ENCODE peak calls at places on chromosomes 4 and X, in ten cellular contexts. One of them, this sample, is unnamed.

GRCh38 chrX:136067946-136068345 is 79.4 kb upstream of the FHL1 start:
- DNase-seq in activated CD4-positive, alpha-beta T cell treated with anti-CD3 and anti-CD28 coated beads, Interleukin-2, amount 10 ng/mL, durations not matched to agents 7 days and 5 days: no peak
- DNase-seq in stimulated activated CD8-positive, alpha-beta memory T cell treated with anti-CD3 and anti-CD28 coated beads, Interleukin-15, amount 100 ng/mL, for 1 hour: no peak
- DNase-seq in fibroblast of mammary gland: no peak
- DNase-seq in stimulated activated effector memory CD8-positive, alpha-beta T cell treated with anti-CD3 and anti-CD28 coated beads, Interleukin-12 subunit alpha, Interleukin-12 subunit beta, amount 100 ng/mL, for 72 hours: no peak
- DNase-seq in DMS153: no peak
- DNase-seq in heart left ventricle: no peak
- DNase-seq in tibial nerve: no peak
- DNase-seq in posterior vena cava: no peak
- DNase-seq in A549: no peak
- DNase-seq in this sample: no peak

GRCh38 chrX:46279214-46279924 is 265.9 kb downstream of the ZNF674 start:
- DNase-seq in activated CD4-positive, alpha-beta T cell treated with anti-CD3 and anti-CD28 coated beads, Interleukin-2, amount 10 ng/mL, durations not matched to agents 7 days and 5 days: no peak
- DNase-seq in stimulated activated CD8-positive, alpha-beta memory T cell treated with anti-CD3 and anti-CD28 coated beads, Interleukin-15, amount 100 ng/mL, for 1 hour: no peak
- DNase-seq in fibroblast of mammary gland: peak
- DNase-seq in stimulated activated effector memory CD8-positive, alpha-beta T cell treated with anti-CD3 and anti-CD28 coated beads, Interleukin-12 subunit alpha, Interleukin-12 subunit beta, amount 100 ng/mL, for 72 hours: no peak
- DNase-seq in DMS153: no peak
- DNase-seq in heart left ventricle: no peak
- DNase-seq in tibial nerve: no peak
- DNase-seq in posterior vena cava: no peak
- DNase-seq in A549: no peak
- DNase-seq in this sample: no peak

GRCh38 chr4:7186081-7186480 is 6.3 kb upstream of the SORCS2 start:
- DNase-seq in activated CD4-positive, alpha-beta T cell treated with anti-CD3 and anti-CD28 coated beads, Interleukin-2, amount 10 ng/mL, durations not matched to agents 7 days and 5 days: no peak
- DNase-seq in stimulated activated CD8-positive, alpha-beta memory T cell treated with anti-CD3 and anti-CD28 coated beads, Interleukin-15, amount 100 ng/mL, for 1 hour: no peak
- DNase-seq in fibroblast of mammary gland: no peak
- DNase-seq in stimulated activated effector memory CD8-positive, alpha-beta T cell treated with anti-CD3 and anti-CD28 coated beads, Interleukin-12 subunit alpha, Interleukin-12 subunit beta, amount 100 ng/mL, for 72 hours: no peak
- DNase-seq in DMS153: no peak
- DNase-seq in heart left ventricle: no peak
- DNase-seq in tibial nerve: no peak
- DNase-seq in posterior vena cava: peak
- DNase-seq in A549: peak
- DNase-seq in this sample: no peak

GRCh38 chr4:165464813-165465381 is 86.1 kb downstream of the CPE start:
- DNase-seq in activated CD4-positive, alpha-beta T cell treated with anti-CD3 and anti-CD28 coated beads, Interleukin-2, amount 10 ng/mL, durations not matched to agents 7 days and 5 days: peak
- DNase-seq in stimulated activated CD8-positive, alpha-beta memory T cell treated with anti-CD3 and anti-CD28 coated beads, Interleukin-15, amount 100 ng/mL, for 1 hour: no peak
- DNase-seq in fibroblast of mammary gland: peak
- DNase-seq in stimulated activated effector memory CD8-positive, alpha-beta T cell treated with anti-CD3 and anti-CD28 coated beads, Interleukin-12 subunit alpha, Interleukin-12 subunit beta, amount 100 ng/mL, for 72 hours: no peak
- DNase-seq in DMS153: peak
- DNase-seq in heart left ventricle: no peak
- DNase-seq in tibial nerve: no peak
- DNase-seq in posterior vena cava: no peak
- DNase-seq in A549: peak
- DNase-seq in this sample: peak

GRCh38 chr4:168183717-168184571 is 91.6 kb downstream of the ANXA10 start:
- DNase-seq in activated CD4-positive, alpha-beta T cell treated with anti-CD3 and anti-CD28 coated beads, Interleukin-2, amount 10 ng/mL, durations not matched to agents 7 days and 5 days: no peak
- DNase-seq in stimulated activated CD8-positive, alpha-beta memory T cell treated with anti-CD3 and anti-CD28 coated beads, Interleukin-15, amount 100 ng/mL, for 1 hour: no peak
- DNase-seq in fibroblast of mammary gland: peak
- DNase-seq in stimulated activated effector memory CD8-positive, alpha-beta T cell treated with anti-CD3 and anti-CD28 coated beads, Interleukin-12 subunit alpha, Interleukin-12 subunit beta, amount 100 ng/mL, for 72 hours: no peak
- DNase-seq in DMS153: no peak
- DNase-seq in heart left ventricle: no peak
- DNase-seq in tibial nerve: no peak
- DNase-seq in posterior vena cava: no peak
- DNase-seq in A549: peak
- DNase-seq in this sample: peak

GRCh38 chrX:116961872-116962582 is 499.3 kb upstream of the CT83 start:
- DNase-seq in activated CD4-positive, alpha-beta T cell treated with anti-CD3 and anti-CD28 coated beads, Interleukin-2, amount 10 ng/mL, durations not matched to agents 7 days and 5 days: no peak
- DNase-seq in stimulated activated CD8-positive, alpha-beta memory T cell treated with anti-CD3 and anti-CD28 coated beads, Interleukin-15, amount 100 ng/mL, for 1 hour: no peak
- DNase-seq in fibroblast of mammary gland: peak
- DNase-seq in stimulated activated effector memory CD8-positive, alpha-beta T cell treated with anti-CD3 and anti-CD28 coated beads, Interleukin-12 subunit alpha, Interleukin-12 subunit beta, amount 100 ng/mL, for 72 hours: no peak
- DNase-seq in DMS153: no peak
- DNase-seq in heart left ventricle: no peak
- DNase-seq in tibial nerve: no peak
- DNase-seq in posterior vena cava: no peak
- DNase-seq in A549: no peak
- DNase-seq in this sample: peak

GRCh38 chr4:11585506-11585905 is 156.8 kb upstream of the HS3ST1 start:
- DNase-seq in activated CD4-positive, alpha-beta T cell treated with anti-CD3 and anti-CD28 coated beads, Interleukin-2, amount 10 ng/mL, durations not matched to agents 7 days and 5 days: no peak
- DNase-seq in stimulated activated CD8-positive, alpha-beta memory T cell treated with anti-CD3 and anti-CD28 coated beads, Interleukin-15, amount 100 ng/mL, for 1 hour: no peak
- DNase-seq in fibroblast of mammary gland: peak
- DNase-seq in stimulated activated effector memory CD8-positive, alpha-beta T cell treated with anti-CD3 and anti-CD28 coated beads, Interleukin-12 subunit alpha, Interleukin-12 subunit beta, amount 100 ng/mL, for 72 hours: no peak
- DNase-seq in DMS153: peak
- DNase-seq in heart left ventricle: no peak
- DNase-seq in tibial nerve: peak
- DNase-seq in posterior vena cava: no peak
- DNase-seq in A549: peak
- DNase-seq in this sample: peak

GRCh38 chr4:156169861-156170260 is 216.2 kb upstream of the CTSO start:
- DNase-seq in activated CD4-positive, alpha-beta T cell treated with anti-CD3 and anti-CD28 coated beads, Interleukin-2, amount 10 ng/mL, durations not matched to agents 7 days and 5 days: no peak
- DNase-seq in stimulated activated CD8-positive, alpha-beta memory T cell treated with anti-CD3 and anti-CD28 coated beads, Interleukin-15, amount 100 ng/mL, for 1 hour: no peak
- DNase-seq in fibroblast of mammary gland: no peak
- DNase-seq in stimulated activated effector memory CD8-positive, alpha-beta T cell treated with anti-CD3 and anti-CD28 coated beads, Interleukin-12 subunit alpha, Interleukin-12 subunit beta, amount 100 ng/mL, for 72 hours: no peak
- DNase-seq in DMS153: no peak
- DNase-seq in heart left ventricle: no peak
- DNase-seq in tibial nerve: no peak
- DNase-seq in posterior vena cava: no peak
- DNase-seq in A549: no peak
- DNase-seq in this sample: peak

GRCh38 chr4:72706633-72707032 is 137.6 kb upstream of the ADAMTS3 start:
- DNase-seq in activated CD4-positive, alpha-beta T cell treated with anti-CD3 and anti-CD28 coated beads, Interleukin-2, amount 10 ng/mL, durations not matched to agents 7 days and 5 days: no peak
- DNase-seq in stimulated activated CD8-positive, alpha-beta memory T cell treated with anti-CD3 and anti-CD28 coated beads, Interleukin-15, amount 100 ng/mL, for 1 hour: no peak
- DNase-seq in fibroblast of mammary gland: no peak
- DNase-seq in stimulated activated effector memory CD8-positive, alpha-beta T cell treated with anti-CD3 and anti-CD28 coated beads, Interleukin-12 subunit alpha, Interleukin-12 subunit beta, amount 100 ng/mL, for 72 hours: no peak
- DNase-seq in DMS153: no peak
- DNase-seq in heart left ventricle: no peak
- DNase-seq in tibial nerve: no peak
- DNase-seq in posterior vena cava: no peak
- DNase-seq in A549: no peak
- DNase-seq in this sample: no peak

GRCh38 chrX:42247241-42247640 is 323.9 kb upstream of the CASK start:
- DNase-seq in activated CD4-positive, alpha-beta T cell treated with anti-CD3 and anti-CD28 coated beads, Interleukin-2, amount 10 ng/mL, durations not matched to agents 7 days and 5 days: no peak
- DNase-seq in stimulated activated CD8-positive, alpha-beta memory T cell treated with anti-CD3 and anti-CD28 coated beads, Interleukin-15, amount 100 ng/mL, for 1 hour: no peak
- DNase-seq in fibroblast of mammary gland: no peak
- DNase-seq in stimulated activated effector memory CD8-positive, alpha-beta T cell treated with anti-CD3 and anti-CD28 coated beads, Interleukin-12 subunit alpha, Interleukin-12 subunit beta, amount 100 ng/mL, for 72 hours: no peak
- DNase-seq in DMS153: no peak
- DNase-seq in heart left ventricle: no peak
- DNase-seq in tibial nerve: no peak
- DNase-seq in posterior vena cava: no peak
- DNase-seq in A549: no peak
- DNase-seq in this sample: no peak

GRCh38 chrX:51316271-51316670 is 16.4 kb upstream of the NUDT10 start:
- DNase-seq in activated CD4-positive, alpha-beta T cell treated with anti-CD3 and anti-CD28 coated beads, Interleukin-2, amount 10 ng/mL, durations not matched to agents 7 days and 5 days: no peak
- DNase-seq in stimulated activated CD8-positive, alpha-beta memory T cell treated with anti-CD3 and anti-CD28 coated beads, Interleukin-15, amount 100 ng/mL, for 1 hour: no peak
- DNase-seq in fibroblast of mammary gland: no peak
- DNase-seq in stimulated activated effector memory CD8-positive, alpha-beta T cell treated with anti-CD3 and anti-CD28 coated beads, Interleukin-12 subunit alpha, Interleukin-12 subunit beta, amount 100 ng/mL, for 72 hours: no peak
- DNase-seq in DMS153: no peak
- DNase-seq in heart left ventricle: no peak
- DNase-seq in tibial nerve: no peak
- DNase-seq in posterior vena cava: no peak
- DNase-seq in A549: no peak
- DNase-seq in this sample: no peak

GRCh38 chr4:174935607-174936006 is 17.4 kb downstream of the ADAM29 start:
- DNase-seq in activated CD4-positive, alpha-beta T cell treated with anti-CD3 and anti-CD28 coated beads, Interleukin-2, amount 10 ng/mL, durations not matched to agents 7 days and 5 days: no peak
- DNase-seq in stimulated activated CD8-positive, alpha-beta memory T cell treated with anti-CD3 and anti-CD28 coated beads, Interleukin-15, amount 100 ng/mL, for 1 hour: no peak
- DNase-seq in fibroblast of mammary gland: no peak
- DNase-seq in stimulated activated effector memory CD8-positive, alpha-beta T cell treated with anti-CD3 and anti-CD28 coated beads, Interleukin-12 subunit alpha, Interleukin-12 subunit beta, amount 100 ng/mL, for 72 hours: no peak
- DNase-seq in DMS153: no peak
- DNase-seq in heart left ventricle: no peak
- DNase-seq in tibial nerve: no peak
- DNase-seq in posterior vena cava: no peak
- DNase-seq in A549: no peak
- DNase-seq in this sample: no peak

GRCh38 chr4:1826531-1827350 is 29.2 kb downstream of the LETM1 start:
- DNase-seq in activated CD4-positive, alpha-beta T cell treated with anti-CD3 and anti-CD28 coated beads, Interleukin-2, amount 10 ng/mL, durations not matched to agents 7 days and 5 days: no peak
- DNase-seq in stimulated activated CD8-positive, alpha-beta memory T cell treated with anti-CD3 and anti-CD28 coated beads, Interleukin-15, amount 100 ng/mL, for 1 hour: no peak
- DNase-seq in fibroblast of mammary gland: no peak
- DNase-seq in stimulated activated effector memory CD8-positive, alpha-beta T cell treated with anti-CD3 and anti-CD28 coated beads, Interleukin-12 subunit alpha, Interleukin-12 subunit beta, amount 100 ng/mL, for 72 hours: no peak
- DNase-seq in DMS153: no peak
- DNase-seq in heart left ventricle: peak
- DNase-seq in tibial nerve: no peak
- DNase-seq in posterior vena cava: peak
- DNase-seq in A549: no peak
- DNase-seq in this sample: no peak

GRCh38 chrX:19660604-19661003 is 145.3 kb upstream of the MAP3K15 start:
- DNase-seq in activated CD4-positive, alpha-beta T cell treated with anti-CD3 and anti-CD28 coated beads, Interleukin-2, amount 10 ng/mL, durations not matched to agents 7 days and 5 days: no peak
- DNase-seq in stimulated activated CD8-positive, alpha-beta memory T cell treated with anti-CD3 and anti-CD28 coated beads, Interleukin-15, amount 100 ng/mL, for 1 hour: no peak
- DNase-seq in fibroblast of mammary gland: peak
- DNase-seq in stimulated activated effector memory CD8-positive, alpha-beta T cell treated with anti-CD3 and anti-CD28 coated beads, Interleukin-12 subunit alpha, Interleukin-12 subunit beta, amount 100 ng/mL, for 72 hours: no peak
- DNase-seq in DMS153: no peak
- DNase-seq in heart left ventricle: no peak
- DNase-seq in tibial nerve: no peak
- DNase-seq in posterior vena cava: no peak
- DNase-seq in A549: no peak
- DNase-seq in this sample: no peak

GRCh38 chr4:10158355-10158942 is 41.9 kb upstream of the WDR1 start:
- DNase-seq in activated CD4-positive, alpha-beta T cell treated with anti-CD3 and anti-CD28 coated beads, Interleukin-2, amount 10 ng/mL, durations not matched to agents 7 days and 5 days: no peak
- DNase-seq in stimulated activated CD8-positive, alpha-beta memory T cell treated with anti-CD3 and anti-CD28 coated beads, Interleukin-15, amount 100 ng/mL, for 1 hour: no peak
- DNase-seq in fibroblast of mammary gland: no peak
- DNase-seq in stimulated activated effector memory CD8-positive, alpha-beta T cell treated with anti-CD3 and anti-CD28 coated beads, Interleukin-12 subunit alpha, Interleukin-12 subunit beta, amount 100 ng/mL, for 72 hours: no peak
- DNase-seq in DMS153: no peak
- DNase-seq in heart left ventricle: no peak
- DNase-seq in tibial nerve: no peak
- DNase-seq in posterior vena cava: no peak
- DNase-seq in A549: no peak
- DNase-seq in this sample: no peak

GRCh38 chr4:89957527-89957926 is 62.9 kb downstream of the MMRN1 start:
- DNase-seq in activated CD4-positive, alpha-beta T cell treated with anti-CD3 and anti-CD28 coated beads, Interleukin-2, amount 10 ng/mL, durations not matched to agents 7 days and 5 days: no peak
- DNase-seq in stimulated activated CD8-positive, alpha-beta memory T cell treated with anti-CD3 and anti-CD28 coated beads, Interleukin-15, amount 100 ng/mL, for 1 hour: no peak
- DNase-seq in fibroblast of mammary gland: no peak
- DNase-seq in stimulated activated effector memory CD8-positive, alpha-beta T cell treated with anti-CD3 and anti-CD28 coated beads, Interleukin-12 subunit alpha, Interleukin-12 subunit beta, amount 100 ng/mL, for 72 hours: no peak
- DNase-seq in DMS153: no peak
- DNase-seq in heart left ventricle: no peak
- DNase-seq in tibial nerve: no peak
- DNase-seq in posterior vena cava: no peak
- DNase-seq in A549: no peak
- DNase-seq in this sample: no peak

GRCh38 chr4:137659431-137659830 is 127.1 kb upstream of the PCDH18 start:
- DNase-seq in activated CD4-positive, alpha-beta T cell treated with anti-CD3 and anti-CD28 coated beads, Interleukin-2, amount 10 ng/mL, durations not matched to agents 7 days and 5 days: no peak
- DNase-seq in stimulated activated CD8-positive, alpha-beta memory T cell treated with anti-CD3 and anti-CD28 coated beads, Interleukin-15, amount 100 ng/mL, for 1 hour: no peak
- DNase-seq in fibroblast of mammary gland: peak
- DNase-seq in stimulated activated effector memory CD8-positive, alpha-beta T cell treated with anti-CD3 and anti-CD28 coated beads, Interleukin-12 subunit alpha, Interleukin-12 subunit beta, amount 100 ng/mL, for 72 hours: no peak
- DNase-seq in DMS153: no peak
- DNase-seq in heart left ventricle: no peak
- DNase-seq in tibial nerve: no peak
- DNase-seq in posterior vena cava: no peak
- DNase-seq in A549: no peak
- DNase-seq in this sample: no peak

GRCh38 chrX:70454441-70455365 is 10.1 kb downstream of the DLG3 start:
- DNase-seq in activated CD4-positive, alpha-beta T cell treated with anti-CD3 and anti-CD28 coated beads, Interleukin-2, amount 10 ng/mL, durations not matched to agents 7 days and 5 days: peak
- DNase-seq in stimulated activated CD8-positive, alpha-beta memory T cell treated with anti-CD3 and anti-CD28 coated beads, Interleukin-15, amount 100 ng/mL, for 1 hour: peak
- DNase-seq in fibroblast of mammary gland: peak
- DNase-seq in stimulated activated effector memory CD8-positive, alpha-beta T cell treated with anti-CD3 and anti-CD28 coated beads, Interleukin-12 subunit alpha, Interleukin-12 subunit beta, amount 100 ng/mL, for 72 hours: peak
- DNase-seq in DMS153: peak
- DNase-seq in heart left ventricle: peak
- DNase-seq in tibial nerve: peak
- DNase-seq in posterior vena cava: no peak
- DNase-seq in A549: peak
- DNase-seq in this sample: peak

GRCh38 chrX:109902665-109903064 is 100.2 kb upstream of the TMEM164 start:
- DNase-seq in activated CD4-positive, alpha-beta T cell treated with anti-CD3 and anti-CD28 coated beads, Interleukin-2, amount 10 ng/mL, durations not matched to agents 7 days and 5 days: no peak
- DNase-seq in stimulated activated CD8-positive, alpha-beta memory T cell treated with anti-CD3 and anti-CD28 coated beads, Interleukin-15, amount 100 ng/mL, for 1 hour: no peak
- DNase-seq in fibroblast of mammary gland: peak
- DNase-seq in stimulated activated effector memory CD8-positive, alpha-beta T cell treated with anti-CD3 and anti-CD28 coated beads, Interleukin-12 subunit alpha, Interleukin-12 subunit beta, amount 100 ng/mL, for 72 hours: no peak
- DNase-seq in DMS153: no peak
- DNase-seq in heart left ventricle: no peak
- DNase-seq in tibial nerve: no peak
- DNase-seq in posterior vena cava: no peak
- DNase-seq in A549: peak
- DNase-seq in this sample: no peak

GRCh38 chrX:103687696-103688191 is 1.2 kb upstream of the MORF4L2 start:
- DNase-seq in activated CD4-positive, alpha-beta T cell treated with anti-CD3 and anti-CD28 coated beads, Interleukin-2, amount 10 ng/mL, durations not matched to agents 7 days and 5 days: peak
- DNase-seq in stimulated activated CD8-positive, alpha-beta memory T cell treated with anti-CD3 and anti-CD28 coated beads, Interleukin-15, amount 100 ng/mL, for 1 hour: peak
- DNase-seq in fibroblast of mammary gland: peak
- DNase-seq in stimulated activated effector memory CD8-positive, alpha-beta T cell treated with anti-CD3 and anti-CD28 coated beads, Interleukin-12 subunit alpha, Interleukin-12 subunit beta, amount 100 ng/mL, for 72 hours: peak
- DNase-seq in DMS153: peak
- DNase-seq in heart left ventricle: peak
- DNase-seq in tibial nerve: peak
- DNase-seq in posterior vena cava: peak
- DNase-seq in A549: peak
- DNase-seq in this sample: peak

GRCh38 chrX:15500497-15500966 is at the start of gene BMX:
- DNase-seq in activated CD4-positive, alpha-beta T cell treated with anti-CD3 and anti-CD28 coated beads, Interleukin-2, amount 10 ng/mL, durations not matched to agents 7 days and 5 days: no peak
- DNase-seq in stimulated activated CD8-positive, alpha-beta memory T cell treated with anti-CD3 and anti-CD28 coated beads, Interleukin-15, amount 100 ng/mL, for 1 hour: no peak
- DNase-seq in fibroblast of mammary gland: peak
- DNase-seq in stimulated activated effector memory CD8-positive, alpha-beta T cell treated with anti-CD3 and anti-CD28 coated beads, Interleukin-12 subunit alpha, Interleukin-12 subunit beta, amount 100 ng/mL, for 72 hours: no peak
- DNase-seq in DMS153: no peak
- DNase-seq in heart left ventricle: peak
- DNase-seq in tibial nerve: no peak
- DNase-seq in posterior vena cava: peak
- DNase-seq in A549: no peak
- DNase-seq in this sample: no peak

GRCh38 chr4:4602468-4602867 is 60.6 kb upstream of the STX18 start:
- DNase-seq in activated CD4-positive, alpha-beta T cell treated with anti-CD3 and anti-CD28 coated beads, Interleukin-2, amount 10 ng/mL, durations not matched to agents 7 days and 5 days: no peak
- DNase-seq in stimulated activated CD8-positive, alpha-beta memory T cell treated with anti-CD3 and anti-CD28 coated beads, Interleukin-15, amount 100 ng/mL, for 1 hour: no peak
- DNase-seq in fibroblast of mammary gland: no peak
- DNase-seq in stimulated activated effector memory CD8-positive, alpha-beta T cell treated with anti-CD3 and anti-CD28 coated beads, Interleukin-12 subunit alpha, Interleukin-12 subunit beta, amount 100 ng/mL, for 72 hours: no peak
- DNase-seq in DMS153: no peak
- DNase-seq in heart left ventricle: no peak
- DNase-seq in tibial nerve: no peak
- DNase-seq in posterior vena cava: no peak
- DNase-seq in A549: no peak
- DNase-seq in this sample: no peak

GRCh38 chr4:26458104-26458503 is 32.2 kb downstream of the CCKAR start:
- DNase-seq in activated CD4-positive, alpha-beta T cell treated with anti-CD3 and anti-CD28 coated beads, Interleukin-2, amount 10 ng/mL, durations not matched to agents 7 days and 5 days: peak
- DNase-seq in stimulated activated CD8-positive, alpha-beta memory T cell treated with anti-CD3 and anti-CD28 coated beads, Interleukin-15, amount 100 ng/mL, for 1 hour: no peak
- DNase-seq in fibroblast of mammary gland: no peak
- DNase-seq in stimulated activated effector memory CD8-positive, alpha-beta T cell treated with anti-CD3 and anti-CD28 coated beads, Interleukin-12 subunit alpha, Interleukin-12 subunit beta, amount 100 ng/mL, for 72 hours: no peak
- DNase-seq in DMS153: no peak
- DNase-seq in heart left ventricle: no peak
- DNase-seq in tibial nerve: no peak
- DNase-seq in posterior vena cava: no peak
- DNase-seq in A549: no peak
- DNase-seq in this sample: no peak

GRCh38 chr4:128159967-128160366 is 98.9 kb downstream of the LARP1B start:
- DNase-seq in activated CD4-positive, alpha-beta T cell treated with anti-CD3 and anti-CD28 coated beads, Interleukin-2, amount 10 ng/mL, durations not matched to agents 7 days and 5 days: no peak
- DNase-seq in stimulated activated CD8-positive, alpha-beta memory T cell treated with anti-CD3 and anti-CD28 coated beads, Interleukin-15, amount 100 ng/mL, for 1 hour: no peak
- DNase-seq in fibroblast of mammary gland: peak
- DNase-seq in stimulated activated effector memory CD8-positive, alpha-beta T cell treated with anti-CD3 and anti-CD28 coated beads, Interleukin-12 subunit alpha, Interleukin-12 subunit beta, amount 100 ng/mL, for 72 hours: no peak
- DNase-seq in DMS153: no peak
- DNase-seq in heart left ventricle: no peak
- DNase-seq in tibial nerve: no peak
- DNase-seq in posterior vena cava: no peak
- DNase-seq in A549: no peak
- DNase-seq in this sample: peak

GRCh38 chr4:142434519-142435224 is 411.4 kb downstream of the INPP4B start:
- DNase-seq in activated CD4-positive, alpha-beta T cell treated with anti-CD3 and anti-CD28 coated beads, Interleukin-2, amount 10 ng/mL, durations not matched to agents 7 days and 5 days: no peak
- DNase-seq in stimulated activated CD8-positive, alpha-beta memory T cell treated with anti-CD3 and anti-CD28 coated beads, Interleukin-15, amount 100 ng/mL, for 1 hour: no peak
- DNase-seq in fibroblast of mammary gland: no peak
- DNase-seq in stimulated activated effector memory CD8-positive, alpha-beta T cell treated with anti-CD3 and anti-CD28 coated beads, Interleukin-12 subunit alpha, Interleukin-12 subunit beta, amount 100 ng/mL, for 72 hours: no peak
- DNase-seq in DMS153: no peak
- DNase-seq in heart left ventricle: no peak
- DNase-seq in tibial nerve: no peak
- DNase-seq in posterior vena cava: peak
- DNase-seq in A549: no peak
- DNase-seq in this sample: peak

GRCh38 chrX:150903110-150903508 is 4.6 kb upstream of the CD99L2 start:
- DNase-seq in activated CD4-positive, alpha-beta T cell treated with anti-CD3 and anti-CD28 coated beads, Interleukin-2, amount 10 ng/mL, durations not matched to agents 7 days and 5 days: no peak
- DNase-seq in stimulated activated CD8-positive, alpha-beta memory T cell treated with anti-CD3 and anti-CD28 coated beads, Interleukin-15, amount 100 ng/mL, for 1 hour: no peak
- DNase-seq in fibroblast of mammary gland: no peak
- DNase-seq in stimulated activated effector memory CD8-positive, alpha-beta T cell treated with anti-CD3 and anti-CD28 coated beads, Interleukin-12 subunit alpha, Interleukin-12 subunit beta, amount 100 ng/mL, for 72 hours: no peak
- DNase-seq in DMS153: no peak
- DNase-seq in heart left ventricle: no peak
- DNase-seq in tibial nerve: no peak
- DNase-seq in posterior vena cava: no peak
- DNase-seq in A549: no peak
- DNase-seq in this sample: no peak

GRCh38 chr4:26022346-26022891 is 108.4 kb downstream of the SMIM20 start:
- DNase-seq in activated CD4-positive, alpha-beta T cell treated with anti-CD3 and anti-CD28 coated beads, Interleukin-2, amount 10 ng/mL, durations not matched to agents 7 days and 5 days: no peak
- DNase-seq in stimulated activated CD8-positive, alpha-beta memory T cell treated with anti-CD3 and anti-CD28 coated beads, Interleukin-15, amount 100 ng/mL, for 1 hour: no peak
- DNase-seq in fibroblast of mammary gland: peak
- DNase-seq in stimulated activated effector memory CD8-positive, alpha-beta T cell treated with anti-CD3 and anti-CD28 coated beads, Interleukin-12 subunit alpha, Interleukin-12 subunit beta, amount 100 ng/mL, for 72 hours: no peak
- DNase-seq in DMS153: peak
- DNase-seq in heart left ventricle: no peak
- DNase-seq in tibial nerve: no peak
- DNase-seq in posterior vena cava: no peak
- DNase-seq in A549: peak
- DNase-seq in this sample: peak

GRCh38 chrX:12611471-12611870 is 179.7 kb upstream of the PRPS2 start:
- DNase-seq in activated CD4-positive, alpha-beta T cell treated with anti-CD3 and anti-CD28 coated beads, Interleukin-2, amount 10 ng/mL, durations not matched to agents 7 days and 5 days: no peak
- DNase-seq in stimulated activated CD8-positive, alpha-beta memory T cell treated with anti-CD3 and anti-CD28 coated beads, Interleukin-15, amount 100 ng/mL, for 1 hour: no peak
- DNase-seq in fibroblast of mammary gland: no peak
- DNase-seq in stimulated activated effector memory CD8-positive, alpha-beta T cell treated with anti-CD3 and anti-CD28 coated beads, Interleukin-12 subunit alpha, Interleukin-12 subunit beta, amount 100 ng/mL, for 72 hours: no peak
- DNase-seq in DMS153: no peak
- DNase-seq in heart left ventricle: no peak
- DNase-seq in tibial nerve: no peak
- DNase-seq in posterior vena cava: no peak
- DNase-seq in A549: no peak
- DNase-seq in this sample: no peak

This sample was measured in T47D.